ENCODE peak calls at places on chromosomes 11 and 22, in nine cellular contexts. C is HFF-Myc; X is type B pancreatic cell; Y is fibroblast of lung; O is activated naive CD8-positive, alpha-beta T cell treated with anti-CD3 and anti-CD28 coated beads for 36 hours; G is GM04504; S is EH; V is activated effector memory CD4-positive, alpha-beta T cell treated with anti-CD3 and anti-CD28 coated beads, Interleukin-2, amount 50 U/mL, for 16 hours; E is fibroblast of mammary gland. L is an unnamed sample.

GRCh38 chr11:102276302-102277182 is 40.7 kb upstream of the BIRC3 start:
- DNase-seq in O (no peak), G (no peak), S (peak), X (no peak), E (peak), Y (peak), V (no peak), C (peak), L (no peak)

GRCh38 chr11:76626921-76627391 is 43.6 kb downstream of the LRRC32 start:
- DNase-seq in Y (peak), S (peak), C (no peak), G (peak), O (peak), E (no peak), X (peak), V (peak), L (peak)

GRCh38 chr11:9607511-9607899 is 34.0 kb downstream of the WEE1 start:
- DNase-seq in S (no peak), O (no peak), V (no peak), E (no peak), C (no peak), G (no peak), Y (no peak), X (no peak), L (no peak)

GRCh38 chr11:94511932-94512781 is at the start of gene C11orf97:
- DNase-seq in E (peak), C (no peak), S (peak), V (peak), X (peak), O (peak), Y (peak), G (no peak), L (no peak)

GRCh38 chr11:66050581-66051231 is 1.5 kb upstream of the SF3B2 start:
- DNase-seq in C (no peak), S (no peak), G (no peak), Y (no peak), E (no peak), V (no peak), X (no peak), O (no peak), L (no peak)

GRCh38 chr11:61023086-61024035 is 51.9 kb downstream of the CD6 start:
- DNase-seq in O (peak), C (no peak), G (no peak), V (peak), S (no peak), X (no peak), Y (no peak), E (no peak), L (no peak)

GRCh38 chr11:122850076-122850631 is 11.9 kb downstream of the CRTAM start:
- DNase-seq in E (peak), S (peak), V (peak), G (no peak), X (no peak), O (peak), C (no peak), Y (peak), L (peak)

GRCh38 chr22:18954333-18954732 is 18.2 kb upstream of the PRODH start:
- DNase-seq in O (peak), S (peak), V (peak), G (peak), E (peak), Y (peak), C (no peak), X (no peak), L (peak)

GRCh38 chr22:37887610-37888378 is 18.3 kb upstream of the MICALL1 start:
- DNase-seq in C (no peak), G (peak), O (no peak), V (no peak), S (peak), X (no peak), E (peak), Y (peak), L (no peak)

GRCh38 chr11:118152552-118153471 is at the start of gene SCN4B:
- DNase-seq in G (no peak), O (peak), X (no peak), Y (peak), S (peak), E (peak), C (no peak), V (no peak), L (no peak)

GRCh38 chr11:72812604-72812967 is 1.6 kb upstream of the ATG16L2 start:
- DNase-seq in V (no peak), S (no peak), O (no peak), E (no peak), X (no peak), Y (no peak), C (no peak), G (no peak), L (peak)

GRCh38 chr11:22711880-22712279 is 45.5 kb downstream of the GAS2 start:
- DNase-seq in G (no peak), Y (no peak), C (no peak), S (no peak), V (no peak), E (no peak), O (no peak), X (no peak), L (no peak)

GRCh38 chr11:44332665-44333064 is 22.7 kb upstream of the ALX4 start:
- DNase-seq in Y (no peak), G (no peak), O (no peak), E (no peak), X (no peak), S (no peak), C (no peak), V (no peak), L (no peak)

GRCh38 chr11:61749607-61750217 is 2.7 kb upstream of the MYRF start:
- DNase-seq in G (no peak), C (no peak), E (peak), X (no peak), V (no peak), Y (peak), O (no peak), S (no peak), L (no peak)

GRCh38 chr11:131932584-131933360 is 562.4 kb downstream of the NTM start:
- DNase-seq in V (no peak), X (no peak), C (no peak), S (no peak), Y (no peak), G (no peak), O (no peak), E (no peak), L (no peak)

GRCh38 chr11:74853223-74853622 is 95.7 kb downstream of the XRRA1 start:
- DNase-seq in C (no peak), E (no peak), O (no peak), S (no peak), X (no peak), Y (no peak), G (no peak), V (no peak), L (no peak)

GRCh38 chr11:75344761-75345454 is 6.6 kb downstream of the ARRB1 start:
- DNase-seq in C (no peak), E (peak), Y (no peak), O (no peak), S (peak), G (no peak), X (no peak), V (no peak), L (peak)

GRCh38 chr11:44270403-44271192 is 39.3 kb downstream of the ALX4 start:
- DNase-seq in X (no peak), S (peak), V (peak), O (no peak), E (no peak), G (no peak), C (no peak), Y (no peak), L (no peak)

GRCh38 chr11:122922893-122923292 is 40.3 kb downstream of the JHY start:
- DNase-seq in X (no peak), G (no peak), C (no peak), V (no peak), O (no peak), Y (no peak), E (no peak), S (no peak), L (no peak)

GRCh38 chr11:71080239-71081097 is 171.9 kb downstream of the SHANK2 start:
- DNase-seq in Y (peak), V (no peak), E (peak), S (peak), O (peak), X (no peak), C (peak), G (peak), L (peak)

GRCh38 chr11:1913271-1914060 is 6.0 kb upstream of the TNNT3 start:
- DNase-seq in O (no peak), C (no peak), G (no peak), X (no peak), Y (no peak), V (no peak), E (no peak), S (no peak), L (no peak)